ENCODE peak calls at places on chromosomes 13 and 19, in six cellular contexts. X is transverse colon, T is GM23338, P is H1, I is stomach, R is spleen. G is an unnamed sample.

GRCh38 chr13:40993987-40994386 is 25.1 kb downstream of the ELF1 start:
- DNase-seq in T (peak; percentile 86), P (no peak), R (no peak), X (peak; percentile 31), I (peak; percentile 45), G (no peak)

GRCh38 chr13:73467103-73467502 is 408.3 kb downstream of the KLF5 start:
- DNase-seq in R (no peak), T (no peak), X (no peak), I (no peak), P (no peak), G (no peak)

GRCh38 chr13:111210945-111211469 is 95.9 kb downstream of the ARHGEF7 start:
- DNase-seq in R (no peak), P (no peak), X (no peak), T (no peak), I (no peak), G (no peak)

GRCh38 chr19:44552324-44552723 is 22.8 kb upstream of the CEACAM20 start:
- DNase-seq in R (no peak), T (peak; percentile 87), I (no peak), X (peak; percentile 26), P (peak; percentile 95), G (no peak)

GRCh38 chr19:45506991-45507863 is at the start of gene VASP:
- DNase-seq in T (peak; percentile 96), P (peak; percentile 89), R (peak; percentile 98), X (peak; percentile 96), I (peak; percentile 93), G (no peak)

GRCh38 chr13:48641404-48641803 is 12.3 kb upstream of the CYSLTR2 start:
- DNase-seq in X (no peak), T (no peak), P (no peak), R (no peak), I (no peak), G (no peak)

GRCh38 chr13:113664751-113665581 is 2.1 kb upstream of the GRK1 start:
- DNase-seq in X (peak; percentile 11), T (no peak), R (peak; percentile 43), I (peak; percentile 78), P (no peak), G (no peak)

GRCh38 chr13:94291631-94292322 is 187.7 kb downstream of the DCT start:
- DNase-seq in P (no peak), I (no peak), T (no peak), X (no peak), R (no peak), G (no peak)

GRCh38 chr19:18905520-18906236 is 9.7 kb upstream of the CERS1 start:
- DNase-seq in R (no peak), X (no peak), T (no peak), I (no peak), P (no peak), G (no peak)

GRCh38 chr19:15304140-15304705 is 28.1 kb downstream of the BRD4 start:
- DNase-seq in X (no peak), R (no peak), P (no peak), T (no peak), I (no peak), G (no peak)

GRCh38 chr13:41637578-41637977 is 180.2 kb downstream of the RGCC start:
- DNase-seq in R (no peak), P (no peak), T (no peak), I (no peak), X (no peak), G (no peak)

GRCh38 chr13:69601661-69602060 is 506.0 kb upstream of the ATXN8OS start:
- DNase-seq in P (no peak), I (no peak), X (no peak), T (no peak), R (no peak), G (no peak)

GRCh38 chr19:16405091-16405490 is 66.7 kb downstream of the EPS15L1 start:
- DNase-seq in X (no peak), R (peak; percentile 65), P (no peak), T (no peak), I (no peak), G (no peak)

GRCh38 chr19:28558783-28559182 is 654.2 kb downstream of the UQCRFS1 start:
- DNase-seq in I (no peak), T (no peak), P (no peak), R (no peak), X (no peak), G (no peak)

GRCh38 chr19:10406191-10406590 is 2.8 kb upstream of the CDC37 start:
- DNase-seq in I (no peak), X (no peak), P (no peak), T (no peak), R (no peak), G (no peak)

GRCh38 chr19:10403137-10404021 is at the start of gene CDC37:
- DNase-seq in P (peak; percentile 99), T (peak; percentile 98), X (peak; percentile 98), R (peak; percentile 98), I (peak; percentile 99), G (peak; percentile 95)

GRCh38 chr19:10399878-10400277 is 3.5 kb downstream of the CDC37 start:
- DNase-seq in T (no peak), X (no peak), I (no peak), P (no peak), R (no peak), G (no peak)

GRCh38 chr19:10404888-10405808 is 1.8 kb upstream of the CDC37 start:
- DNase-seq in P (no peak), T (peak; percentile 55), X (no peak), R (no peak), I (no peak), G (no peak)

GRCh38 chr19:10402441-10403038 is 802 bp downstream of the CDC37 start:
- DNase-seq in P (no peak), X (peak; percentile 45), I (no peak), T (peak; percentile 34), R (no peak), G (no peak)
- H3K4me1 ChIP-seq in P (peaks cover 6% of the 10 kb centered on the region), X (peaks cover 43% of the 10 kb centered on the region), I (peaks cover 50% of the 10 kb centered on the region), T (peaks cover 10% of the 10 kb centered on the region), R (peaks cover 95% of the 10 kb centered on the region), G (peaks cover 53% of the 10 kb centered on the region)

GRCh38 chr19:55244004-55244680 is 14.7 kb downstream of the PPP6R1 start:
- DNase-seq in R (peak; percentile 41), P (no peak), I (no peak), X (no peak), T (no peak), G (no peak)

GRCh38 chr19:55247621-55248099 is 11.2 kb downstream of the PPP6R1 start:
- DNase-seq in I (no peak), T (no peak), P (no peak), R (peak; percentile 69), X (peak; percentile 58), G (no peak)

GRCh38 chr19:55248166-55248675 is 10.6 kb downstream of the PPP6R1 start:
- DNase-seq in X (no peak), P (no peak), R (no peak), T (no peak), I (no peak), G (no peak)

GRCh38 chr19:55246462-55247451 is 12.1 kb downstream of the PPP6R1 start:
- DNase-seq in R (peak; percentile 68), X (no peak), P (no peak), T (no peak), I (no peak), G (no peak)

DNA sequence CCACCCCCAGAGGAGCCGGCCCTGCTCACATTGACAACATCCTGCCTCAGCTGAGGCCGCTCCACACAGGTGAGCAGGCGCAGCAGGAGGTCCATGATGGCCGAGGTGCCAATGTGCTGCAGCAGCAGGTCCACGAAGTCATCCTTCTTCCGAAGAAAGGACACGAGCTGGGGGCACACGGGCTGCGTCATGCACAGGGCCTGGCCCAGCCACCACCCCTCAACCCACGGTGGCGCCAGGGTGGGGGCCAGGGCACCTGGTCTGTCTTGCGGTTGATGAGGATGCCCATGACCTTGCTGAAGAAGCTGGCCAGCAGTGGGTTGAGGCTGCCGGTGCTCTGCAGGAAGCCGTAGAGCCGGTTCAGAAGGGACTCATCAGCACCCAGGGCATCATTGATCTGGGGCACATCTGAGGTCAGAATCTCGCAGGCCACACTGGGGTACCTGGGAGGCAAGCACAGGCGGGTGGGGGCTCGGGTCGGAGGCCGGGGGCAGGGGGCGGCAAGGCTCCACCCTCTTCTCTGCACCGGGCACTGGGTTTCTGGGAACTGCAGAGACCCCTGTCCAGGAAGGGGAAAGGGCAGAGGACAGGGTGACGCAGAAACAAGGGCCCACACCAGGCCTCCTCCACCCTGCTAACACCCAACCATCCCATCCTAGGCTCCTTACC is 13.4 kb downstream of the PPP6R1 start:
- DNase-seq in R (peak; percentile 60), I (no peak), P (no peak), T (no peak), X (no peak), G (no peak)
- TF ChIP-seq POLR2AphosphoS5 in R (peak; percentile 53), I (no peak), P (no peak), T (no peak), X (no peak), G (no peak)

GRCh38 chr13:30305456-30305855 is 1.9 kb downstream of the KATNAL1 start:
- DNase-seq in P (no peak), X (no peak), I (no peak), T (no peak), R (no peak), G (no peak)
- H3K4me1 ChIP-seq in P (no peaks in the 10 kb centered on the region), X (peaks cover 34% of the 10 kb centered on the region), I (peaks cover 10% of the 10 kb centered on the region), T (peaks cover 11% of the 10 kb centered on the region), R (peaks cover 49% of the 10 kb centered on the region), G (peaks cover 62% of the 10 kb centered on the region)

GRCh38 chr19:17488593-17489391 is 18.5 kb downstream of the SLC27A1 start:
- DNase-seq in X (peak; percentile 93), T (peak; percentile 99), P (peak; percentile 97), R (peak; percentile 89), I (peak; percentile 92), G (no peak)
- TF ChIP-seq POLR2AphosphoS5 in X (no peak), T (peak; percentile 63), P (no peak), R (peak; percentile 64), I (no peak), G (no peak)

GRCh38 chr19:7632340-7633203 is 947 bp downstream of the PCP2 start:
- DNase-seq in R (no peak), X (no peak), T (no peak), P (no peak), I (no peak), G (no peak)

GRCh38 chr19:7636317-7636690 is 606 bp upstream of the STXBP2 start:
- DNase-seq in I (no peak), X (no peak), R (no peak), P (no peak), T (no peak), G (no peak)

GRCh38 chr19:7635670-7636069 is 1.2 kb upstream of the STXBP2 start:
- DNase-seq in R (no peak), T (no peak), P (no peak), X (no peak), I (no peak), G (no peak)

GRCh38 chr19:7631577-7631976 is 1.9 kb downstream of the PCP2 start:
- DNase-seq in T (no peak), P (no peak), X (no peak), R (no peak), I (no peak), G (no peak)

DNA sequence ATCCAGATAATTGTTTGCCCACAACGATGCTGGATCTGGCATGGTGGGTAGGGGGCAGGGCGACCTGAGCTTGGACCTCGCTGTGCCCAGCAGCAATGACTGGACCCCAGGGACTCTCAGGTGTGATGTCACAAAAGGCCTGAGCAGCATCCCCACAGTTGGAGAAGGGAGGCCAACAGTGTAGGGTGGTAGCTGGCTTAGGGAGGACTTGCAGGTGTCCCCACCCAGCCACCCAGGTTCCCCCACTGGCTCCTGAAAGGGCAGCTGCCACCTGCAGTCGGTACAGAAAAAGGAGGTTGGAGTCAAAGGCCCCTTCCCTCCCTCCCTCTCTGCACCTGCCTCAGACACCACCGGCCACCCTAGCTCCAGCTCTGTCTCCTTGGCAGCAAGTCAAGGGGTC is at the start of gene PCP2:
- DNase-seq in I (no peak), P (no peak), T (no peak), X (no peak), R (no peak), G (no peak)
- H3K4me1 ChIP-seq in I (peaks cover 39% of the 10 kb centered on the region), P (peaks cover 9% of the 10 kb centered on the region), T (peaks cover 9% of the 10 kb centered on the region), X (peaks cover 24% of the 10 kb centered on the region), R (peaks cover 56% of the 10 kb centered on the region), G (peaks cover 28% of the 10 kb centered on the region)